ENCODE peak calls at places on chromosomes 16 and 17, in five cellular contexts. W is stimulated activated CD8-positive, alpha-beta memory T cell treated with anti-CD3 and anti-CD28 coated beads, Interleukin-7, amount 100 ng/mL, for 1 hour; N is NCI-H1930; Y is HFF-Myc; X is neural crest cell. U is an unnamed sample.

GRCh38 chr16:49748322-49748721 is 107.6 kb downstream of the ZNF423 start:
- DNase-seq in N (no peak), W (no peak), Y (no peak), X (no peak), U (no peak)

GRCh38 chr16:1003551-1004347 is 22.2 kb downstream of the SOX8 start:
- DNase-seq in X (no peak), W (no peak), Y (no peak), N (no peak), U (no peak)

GRCh38 chr16:21001262-21001661 is 100.7 kb downstream of the LYRM1 start:
- DNase-seq in N (peak), X (no peak), W (no peak), Y (peak), U (peak)

GRCh38 chr16:28495795-28496749 is 1.6 kb downstream of the APOBR start:
- DNase-seq in Y (no peak), W (no peak), X (no peak), N (no peak), U (no peak)

GRCh38 chr16:6258056-6258455 is 1074.6 kb upstream of the RBFOX1 start:
- DNase-seq in N (no peak), X (no peak), Y (no peak), W (no peak), U (no peak)

GRCh38 chr16:86634290-86634689 is 55.9 kb downstream of the FOXL1 start:
- DNase-seq in W (no peak), Y (no peak), N (no peak), X (no peak), U (no peak)

GRCh38 chr16:88618182-88618955 is 20.0 kb upstream of the IL17C start:
- DNase-seq in W (no peak), Y (no peak), X (no peak), N (no peak), U (no peak)

GRCh38 chr17:80413771-80414507 is 1.0 kb upstream of the ENDOV start:
- DNase-seq in Y (no peak), N (no peak), X (no peak), W (no peak), U (no peak)

GRCh38 chr17:4625181-4625601 is 16.3 kb downstream of the ALOX15 start:
- DNase-seq in Y (no peak), W (no peak), X (no peak), N (no peak), U (no peak)

GRCh38 chr16:17068524-17068923 is 402.2 kb downstream of the XYLT1 start:
- DNase-seq in N (no peak), X (no peak), W (no peak), Y (no peak), U (no peak)

GRCh38 chr17:68289936-68290267 is 1.0 kb downstream of the SLC16A6 start:
- DNase-seq in W (no peak), Y (no peak), N (no peak), X (no peak), U (no peak)

GRCh38 chr16:12796498-12796897 is 7.2 kb downstream of the CPPED1 start:
- DNase-seq in W (no peak), Y (no peak), N (no peak), X (no peak), U (no peak)

GRCh38 chr16:4915226-4915761 is 21.7 kb downstream of the PPL start:
- DNase-seq in Y (no peak), W (no peak), X (no peak), N (no peak), U (no peak)

GRCh38 chr16:22372882-22373661 is 1.3 kb downstream of the CDR2 start:
- DNase-seq in N (no peak), Y (no peak), X (no peak), W (no peak), U (no peak)

GRCh38 chr16:56995136-56995805 is 5.9 kb downstream of the NLRC5 start:
- DNase-seq in Y (no peak), N (no peak), X (no peak), W (no peak), U (no peak)

GRCh38 chr16:82936941-82937551 is 310.3 kb downstream of the CDH13 start:
- DNase-seq in W (no peak), N (no peak), X (no peak), Y (peak), U (no peak)

GRCh38 chr17:17314501-17315071 is 11.4 kb downstream of the NT5M start:
- DNase-seq in N (no peak), X (no peak), W (no peak), Y (no peak), U (no peak)

GRCh38 chr17:80817321-80817845 is 174.3 kb upstream of the CHMP6 start:
- DNase-seq in Y (no peak), N (no peak), X (no peak), W (no peak), U (no peak)

GRCh38 chr16:12095275-12096161 is 119.0 kb downstream of the SNX29 start:
- DNase-seq in X (peak), N (peak), Y (no peak), W (peak), U (peak)

GRCh38 chr16:80993293-80993691 is 13.4 kb downstream of the CMC2 start:
- DNase-seq in X (no peak), N (no peak), Y (peak), W (no peak), U (no peak)

GRCh38 chr17:69779378-69780214 is 295.4 kb upstream of the KCNJ16 start:
- DNase-seq in N (no peak), Y (no peak), X (no peak), W (no peak), U (no peak)

GRCh38 chr17:67574658-67575293 is 143.0 kb upstream of the NOL11 start:
- DNase-seq in X (no peak), W (no peak), N (no peak), Y (no peak), U (no peak)

GRCh38 chr17:3526491-3526890 is 31.1 kb downstream of the TRPV3 start:
- DNase-seq in Y (no peak), N (no peak), W (no peak), X (no peak), U (no peak)

GRCh38 chr17:5587431-5588032 is 3.2 kb upstream of the NLRP1 start:
- DNase-seq in Y (peak), N (peak), W (no peak), X (peak), U (peak)

GRCh38 chr17:80023261-80024205 is 12.1 kb downstream of the TBC1D16 start:
- DNase-seq in X (no peak), W (no peak), Y (no peak), N (no peak), U (no peak)

GRCh38 chr17:82350182-82351030 is 8.6 kb upstream of the TEX19 start:
- DNase-seq in N (no peak), Y (no peak), X (no peak), W (no peak), U (no peak)

GRCh38 chr16:22692916-22693646 is 120.9 kb upstream of the HS3ST2 start:
- DNase-seq in N (no peak), Y (no peak), X (no peak), W (no peak), U (no peak)

GRCh38 chr16:50207652-50208051 is 54.5 kb downstream of the TENT4B start:
- DNase-seq in N (no peak), Y (peak), X (no peak), W (no peak), U (no peak)

GRCh38 chr17:15966183-15966878 is 21.4 kb downstream of the ADORA2B start:
- DNase-seq in X (no peak), Y (no peak), N (no peak), W (no peak), U (no peak)

GRCh38 chr17:21689604-21690003 is 2.7 kb upstream of the KCNJ18 start:
- DNase-seq in Y (no peak), X (no peak), N (no peak), W (no peak), U (no peak)

GRCh38 chr17:41118721-41119120 is 548 bp upstream of the KRTAP4-11 start:
- DNase-seq in N (no peak), X (no peak), W (no peak), Y (peak), U (no peak)

GRCh38 chr16:24769806-24770205 is 40.4 kb downstream of the TNRC6A start:
- DNase-seq in X (no peak), Y (no peak), N (no peak), W (no peak), U (no peak)

GRCh38 chr17:933168-934083 is 46.1 kb downstream of the NXN start:
- DNase-seq in X (no peak), Y (no peak), N (no peak), W (no peak), U (peak)

GRCh38 chr17:73005360-73005759 is 87.1 kb downstream of the SLC39A11 start:
- DNase-seq in N (no peak), W (no peak), Y (no peak), X (no peak), U (no peak)

GRCh38 chr16:10946308-10946707 is 1.9 kb downstream of the CLEC16A start:
- DNase-seq in N (no peak), W (no peak), X (no peak), Y (no peak), U (no peak)

GRCh38 chr17:79755591-79755990 is 22.4 kb upstream of the CBX2 start:
- DNase-seq in X (no peak), W (no peak), N (no peak), Y (no peak), U (no peak)

GRCh38 chr17:69672924-69673323 is 258.4 kb downstream of the MAP2K6 start:
- DNase-seq in Y (no peak), N (no peak), X (no peak), W (no peak), U (no peak)

GRCh38 chr17:74386397-74386796 is 19.1 kb downstream of the GPR142 start:
- DNase-seq in X (no peak), Y (no peak), W (no peak), N (no peak), U (no peak)